ENCODE peak calls at places on chromosomes 5 and 9, in six cellular contexts. Y is BJ, A is thoracic aorta, Q is NCI-H1436 treated with DMSO at 0.1 percent for 48 hours, C is NCI-H1417, S is choroid plexus epithelial cell. E is an unnamed sample.

GRCh38 chr9:76219555-76220151 is 174.6 kb downstream of the RFK start:
- DNase-seq in Q (no peak), Y (no peak), C (no peak), A (no peak), S (peak; percentile 58), E (no peak)

GRCh38 chr9:110977259-110977709 is 61.0 kb downstream of the LPAR1 start:
- DNase-seq in Y (no peak), Q (no peak), S (peak; percentile 82), C (no peak), A (no peak), E (no peak)

GRCh38 chr5:74032617-74033016 is 406.6 kb downstream of the ARHGEF28 start:
- DNase-seq in Y (no peak), C (no peak), A (no peak), S (no peak), Q (no peak), E (no peak)

GRCh38 chr9:6479959-6480358 is 67.0 kb downstream of the UHRF2 start:
- DNase-seq in C (no peak), S (no peak), Q (no peak), A (no peak), Y (no peak), E (no peak)

GRCh38 chr5:139670369-139671095 is 22.4 kb downstream of the CXXC5 start:
- DNase-seq in Y (no peak), C (no peak), A (no peak), S (no peak), Q (no peak), E (no peak)

GRCh38 chr9:16308645-16309044 is 561.8 kb downstream of the BNC2 start:
- DNase-seq in A (no peak), S (no peak), Q (no peak), Y (no peak), C (no peak), E (no peak)

GRCh38 chr5:58582411-58583393 is at the start of gene RAB3C:
- DNase-seq in S (peak; percentile 96), Q (peak; percentile 64), C (peak; percentile 98), Y (peak; percentile 73), A (peak; percentile 36), E (peak; percentile 92)

GRCh38 chr5:131459216-131459615 is 175.8 kb downstream of the RAPGEF6 start:
- DNase-seq in A (no peak), S (no peak), C (no peak), Y (no peak), Q (no peak), E (no peak)

GRCh38 chr5:120528609-120529008 is 64.5 kb downstream of the PRR16 start:
- DNase-seq in A (no peak), S (no peak), Y (no peak), C (no peak), Q (no peak), E (no peak)

GRCh38 chr9:77848428-77848827 is 183.2 kb downstream of the GNAQ start:
- DNase-seq in Y (no peak), A (no peak), S (no peak), Q (no peak), C (no peak), E (no peak)

GRCh38 chr5:39648539-39649200 is 223.9 kb upstream of the DAB2 start:
- DNase-seq in Y (no peak), C (no peak), A (no peak), S (peak; percentile 22), Q (no peak), E (no peak)

GRCh38 chr9:85515021-85515420 is 226.7 kb downstream of the AGTPBP1 start:
- DNase-seq in S (no peak), Q (no peak), Y (no peak), C (no peak), A (no peak), E (no peak)

GRCh38 chr9:93958121-93958874 is 3.1 kb upstream of the BARX1 start:
- DNase-seq in A (no peak), Y (no peak), Q (no peak), C (no peak), S (no peak), E (no peak)

GRCh38 chr5:159444441-159445082 is 114.3 kb upstream of the IL12B start:
- DNase-seq in Q (peak; percentile 29), S (peak; percentile 84), A (no peak), Y (no peak), C (peak; percentile 26), E (no peak)

GRCh38 chr5:156481741-156482140 is 154.8 kb downstream of the SGCD start:
- DNase-seq in S (no peak), C (no peak), Q (no peak), A (no peak), Y (no peak), E (no peak)

GRCh38 chr5:177497297-177498012 is at the start of gene PDLIM7:
- DNase-seq in C (peak; percentile 95), A (peak; percentile 86), S (peak; percentile 99), Q (peak; percentile 45), Y (peak; percentile 89), E (peak; percentile 93)

GRCh38 chr9:126927419-126927818 is 12.8 kb downstream of the RALGPS1 start:
- DNase-seq in Q (peak; percentile 55), C (peak; percentile 82), A (no peak), S (no peak), Y (no peak), E (peak; percentile 60)

GRCh38 chr9:69771775-69772418 is 12.1 kb upstream of the PTAR1 start:
- DNase-seq in Q (no peak), S (peak; percentile 53), Y (no peak), C (no peak), A (no peak), E (no peak)

GRCh38 chr9:124209279-124209678 is 48.5 kb upstream of the NEK6 start:
- DNase-seq in Q (no peak), S (no peak), Y (no peak), A (no peak), C (no peak), E (no peak)

GRCh38 chr9:93230185-93230584 is 46.2 kb downstream of the WNK2 start:
- DNase-seq in C (no peak), S (no peak), Q (no peak), Y (no peak), A (no peak), E (no peak)

GRCh38 chr9:79955300-79955699 is 383.5 kb downstream of the TLE4 start:
- DNase-seq in S (no peak), Q (no peak), A (no peak), Y (no peak), C (no peak), E (no peak)

GRCh38 chr9:23542438-23542837 is 283.6 kb downstream of the ELAVL2 start:
- DNase-seq in C (no peak), Q (no peak), Y (no peak), A (no peak), S (no peak), E (no peak)

GRCh38 chr5:96967400-96967799 is 31.5 kb downstream of the LNPEP start:
- DNase-seq in S (no peak), A (no peak), Q (no peak), Y (no peak), C (no peak), E (no peak)

GRCh38 chr5:40381676-40382363 is 297.9 kb upstream of the PTGER4 start:
- DNase-seq in Q (no peak), A (no peak), C (no peak), S (no peak), Y (no peak), E (no peak)

GRCh38 chr5:115209279-115209678 is 39.6 kb upstream of the TRIM36 start:
- DNase-seq in Q (no peak), S (peak; percentile 45), C (no peak), A (no peak), Y (no peak), E (no peak)

GRCh38 chr5:160318409-160318808 is 6.0 kb upstream of the CCNJL start:
- DNase-seq in A (no peak), C (no peak), Q (no peak), Y (no peak), S (no peak), E (no peak)

GRCh38 chr9:37433754-37434435 is 11.4 kb downstream of the GRHPR start:
- DNase-seq in Y (no peak), A (no peak), Q (no peak), S (no peak), C (no peak), E (no peak)

GRCh38 chr5:139016186-139016585 is 141.1 kb upstream of the LRRTM2 start:
- DNase-seq in S (no peak), Q (no peak), C (no peak), A (no peak), Y (no peak), E (no peak)

GRCh38 chr5:80408475-80408875 is 611 bp downstream of the ZFYVE16 start:
- DNase-seq in A (no peak), S (peak; percentile 45), Q (no peak), C (no peak), Y (no peak), E (peak; percentile 26)

GRCh38 chr5:116377276-116378006 is 197.2 kb downstream of the SEMA6A start:
- DNase-seq in C (no peak), Q (no peak), A (no peak), Y (no peak), S (no peak), E (no peak)

GRCh38 chr5:16726538-16726946 is 109.7 kb upstream of the RETREG1 start:
- DNase-seq in A (no peak), S (peak; percentile 7), Y (no peak), Q (no peak), C (no peak), E (no peak)

GRCh38 chr5:83368317-83368716 is 103.2 kb upstream of the VCAN start:
- DNase-seq in Y (peak; percentile 41), A (no peak), S (peak; percentile 43), C (no peak), Q (no peak), E (no peak)

GRCh38 chr9:137301086-137301947 is 754 bp downstream of the NRARP start:
- DNase-seq in C (peak; percentile 12), A (no peak), S (peak; percentile 66), Q (no peak), Y (no peak), E (no peak)

GRCh38 chr5:113202904-113203716 is 226.5 kb downstream of the DCP2 start:
- DNase-seq in Y (no peak), C (no peak), A (no peak), S (peak; percentile 80), Q (no peak), E (no peak)

GRCh38 chr9:92964981-92965758 is 17.8 kb downstream of the FGD3 start:
- DNase-seq in A (no peak), C (no peak), S (no peak), Q (no peak), Y (no peak), E (no peak)

GRCh38 chr5:140641716-140642115 is 2.5 kb downstream of the TMCO6 start:
- DNase-seq in Q (no peak), S (no peak), A (no peak), C (no peak), Y (no peak), E (no peak)